ENCODE peak calls at places on chromosomes 13 and 19, in nine cellular contexts. A is PC-9; J is ovary; W is fibroblast of the aortic adventitia; X is H1; B is AG04450; P is lower leg skin; O is kidney; I is CD4-positive, alpha-beta memory T cell. Y is an unnamed sample.

GRCh38 chr19:49808762-49809154 is 4.3 kb downstream of the FUZ start:
- DNase-seq in B (peak; percentile 53), W (peak; percentile 74), A (peak; percentile 46), P (peak; percentile 99), X (peak; percentile 99), I (peak; percentile 85), J (peak; percentile 98), O (peak; percentile 97), Y (no peak)

GRCh38 chr13:33026489-33027152 is 10.4 kb downstream of the KL start:
- DNase-seq in B (no peak), X (no peak), A (no peak), J (no peak), I (no peak), W (no peak), O (no peak), P (no peak), Y (no peak)

GRCh38 chr19:9945319-9945966 is 9.1 kb upstream of the OLFM2 start:
- DNase-seq in J (peak; percentile 91), B (peak; percentile 97), W (peak; percentile 99), P (peak; percentile 98), X (no peak), I (no peak), O (peak; percentile 93), A (no peak), Y (peak; percentile 47)

GRCh38 chr19:50772408-50773311 is 2.4 kb downstream of the GPR32 start:
- DNase-seq in B (no peak), J (no peak), O (no peak), W (peak; percentile 18), P (no peak), A (no peak), X (no peak), I (no peak), Y (no peak)

GRCh38 chr19:18513868-18514267 is 8.0 kb downstream of the ELL start:
- DNase-seq in J (peak; percentile 67), B (no peak), W (no peak), I (no peak), X (no peak), O (no peak), A (no peak), P (no peak), Y (no peak)

GRCh38 chr13:45728759-45729158 is 26.6 kb downstream of the CBY2 start:
- DNase-seq in W (no peak), I (no peak), X (peak; percentile 56), O (no peak), A (no peak), J (no peak), B (no peak), P (peak; percentile 79), Y (no peak)

GRCh38 chr19:2711175-2711936 is 8.9 kb upstream of the GNG7 start:
- DNase-seq in A (no peak), O (no peak), J (no peak), I (no peak), W (peak; percentile 29), B (peak; percentile 72), P (no peak), X (no peak), Y (no peak)

GRCh38 chr13:108346376-108346775 is 76.9 kb downstream of the TNFSF13B start:
- DNase-seq in J (no peak), W (no peak), X (no peak), I (peak; percentile 26), P (no peak), B (no peak), O (no peak), A (no peak), Y (no peak)

GRCh38 chr13:49371943-49372636 is 71.8 kb downstream of the CAB39L start:
- DNase-seq in B (no peak), A (peak; percentile 91), O (no peak), X (no peak), W (peak; percentile 15), J (no peak), I (peak; percentile 75), P (no peak), Y (no peak)

GRCh38 chr13:66915596-66916185 is 314.4 kb downstream of the PCDH9 start:
- DNase-seq in A (no peak), P (no peak), J (no peak), I (no peak), X (no peak), W (peak; percentile 18), O (no peak), B (no peak), Y (no peak)

DNA sequence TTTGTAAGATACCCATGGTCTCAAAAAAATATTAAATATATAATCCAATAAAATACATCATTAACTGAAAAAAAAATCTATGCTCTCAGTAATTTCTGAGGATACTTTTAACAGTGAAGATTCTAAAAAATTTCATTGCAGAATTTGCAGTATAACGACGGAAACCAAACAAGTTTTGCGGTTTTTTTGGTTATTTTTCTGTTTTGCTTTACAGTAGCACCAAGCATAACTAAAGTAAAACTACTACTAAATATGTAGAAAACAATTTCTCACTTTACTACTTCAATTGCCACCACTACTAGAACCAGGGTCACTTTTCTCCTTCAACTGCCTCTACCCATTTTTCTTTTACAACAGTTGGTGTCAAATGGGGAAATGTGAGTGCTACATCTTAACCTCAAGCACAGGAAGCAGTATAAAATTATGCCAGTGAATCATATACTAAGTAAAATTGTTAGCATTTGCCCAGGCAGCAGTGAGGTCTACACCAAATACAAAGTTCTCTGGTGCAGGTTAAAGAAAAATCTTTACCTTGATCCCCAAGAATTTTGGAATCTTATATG is 24.1 kb downstream of the MICU2 start:
- DNase-seq in A (no peak), J (no peak), O (no peak), X (no peak), P (no peak), B (no peak), W (no peak), I (peak; percentile 6), Y (no peak)
- H3K4me3 ChIP-seq in A (no peak overlapping the region), J (no peak overlapping the region), O (no peak overlapping the region), X (no peak overlapping the region), P (no peak overlapping the region), B (no peak overlapping the region), W (no peak overlapping the region), I (no peak overlapping the region), Y (no peak overlapping the region)

GRCh38 chr13:84315527-84315926 is 433.3 kb upstream of the SLITRK1 start:
- DNase-seq in W (no peak), J (no peak), P (no peak), B (no peak), X (no peak), O (no peak), A (no peak), I (no peak), Y (no peak)
- H3K4me3 ChIP-seq in W (no peak overlapping the region), J (no peak overlapping the region), P (no peak overlapping the region), B (no peak overlapping the region), X (no peak overlapping the region), O (no peak overlapping the region), A (no peak overlapping the region), I (no peak overlapping the region), Y (no peak overlapping the region)

DNA sequence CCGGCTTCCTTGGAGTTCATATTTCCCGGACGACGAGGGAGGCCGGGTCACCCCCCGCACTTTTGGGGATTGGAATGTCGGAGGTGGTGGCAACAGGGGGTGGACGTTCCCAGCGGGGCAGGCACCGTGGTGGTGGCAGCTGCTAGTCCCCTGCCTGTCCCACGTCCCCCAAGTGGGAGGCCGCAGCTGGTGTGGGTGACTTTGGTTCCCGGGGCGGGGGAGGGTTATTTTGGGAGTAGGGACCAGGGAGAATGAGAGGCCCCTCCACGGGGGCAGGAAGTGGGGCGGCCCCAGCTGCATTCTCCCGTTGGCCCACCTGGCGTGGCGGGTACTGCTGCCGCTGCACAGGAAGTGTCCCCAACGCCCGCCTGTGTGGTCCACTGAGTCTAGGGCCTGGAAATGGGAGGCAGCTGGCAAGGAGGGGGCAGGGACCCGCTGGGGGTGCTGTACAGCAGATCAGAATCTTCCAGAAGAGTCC is 11.1 kb upstream of the PLIN3 start:
- DNase-seq in A (no peak), X (peak; percentile 60), J (no peak), O (no peak), I (no peak), W (no peak), B (no peak), P (no peak), Y (no peak)
- H3K4me3 ChIP-seq in A (no peak overlapping the region), X (no peak overlapping the region), J (no peak overlapping the region), O (no peak overlapping the region), I (no peak overlapping the region), W (no peak overlapping the region), B (no peak overlapping the region), P (no peak overlapping the region), Y (no peak overlapping the region)

GRCh38 chr19:47885067-47885463 is 1.1 kb downstream of the SULT2A1 start:
- DNase-seq in I (no peak), A (no peak), P (peak; percentile 28), X (no peak), J (no peak), B (no peak), W (no peak), O (no peak), Y (no peak)

GRCh38 chr19:47882890-47883289 is 3.2 kb downstream of the SULT2A1 start:
- DNase-seq in X (no peak), I (no peak), B (no peak), J (no peak), P (peak; percentile 26), A (no peak), W (no peak), O (peak; percentile 17), Y (no peak)

GRCh38 chr19:47881757-47882156 is 4.4 kb downstream of the SULT2A1 start:
- DNase-seq in I (no peak), X (no peak), J (no peak), W (no peak), A (no peak), O (peak; percentile 5), B (no peak), P (peak; percentile 56), Y (no peak)

GRCh38 chr19:47890865-47891621 is 4.9 kb upstream of the SULT2A1 start:
- DNase-seq in X (no peak), J (no peak), P (peak; percentile 53), I (no peak), W (no peak), A (no peak), O (no peak), B (no peak), Y (no peak)

GRCh38 chr19:47886010-47886559 is at the start of gene SULT2A1:
- DNase-seq in A (no peak), B (no peak), I (no peak), J (no peak), X (no peak), O (peak; percentile 5), W (no peak), P (peak; percentile 29), Y (no peak)
- H3K4me3 ChIP-seq in A (no peak within 1 kb of the TSS), B (no peak within 1 kb of the TSS), I (no peak within 1 kb of the TSS), J (no peak within 1 kb of the TSS), X (no peak within 1 kb of the TSS), O (no peak within 1 kb of the TSS), W (no peak within 1 kb of the TSS), P (no peak within 1 kb of the TSS), Y (no peak within 1 kb of the TSS)

Y was measured in epithelial cell of proximal tubule.